ENCODE peak calls at places on chromosomes 2 and 18, in seven cellular contexts. One of them, this sample, is unnamed. For H3K4me1, the result is how much of the 10 kb centered on the place peaks cover.

GRCh38 chr2:109615637-109616144 is 1.5 kb downstream of the SOWAHC start:
- DNase-seq in pancreas: no peak
- DNase-seq in A549: no peak
- DNase-seq in thyroid gland: peak
- DNase-seq in right atrium auricular region: no peak
- DNase-seq in PC-3: peak
- DNase-seq in mesendoderm: peak
- DNase-seq in this sample: no peak

GRCh38 chr2:152555048-152555447 is 162.2 kb downstream of the PRPF40A start:
- DNase-seq in thyroid gland: no peak
- DNase-seq in PC-3: no peak
- DNase-seq in mesendoderm: peak
- DNase-seq in pancreas: no peak
- DNase-seq in right atrium auricular region: no peak
- DNase-seq in A549: no peak
- DNase-seq in this sample: no peak

GRCh38 chr2:82128051-82128450 is 1823.5 kb upstream of the LRRTM1 start:
- DNase-seq in right atrium auricular region: no peak
- DNase-seq in pancreas: no peak
- DNase-seq in thyroid gland: no peak
- DNase-seq in A549: no peak
- DNase-seq in mesendoderm: no peak
- DNase-seq in PC-3: no peak
- DNase-seq in this sample: no peak

GRCh38 chr2:158775273-158776027 is 19.7 kb upstream of the DAPL1 start:
- DNase-seq in pancreas: no peak
- DNase-seq in right atrium auricular region: no peak
- DNase-seq in A549: no peak
- DNase-seq in thyroid gland: no peak
- DNase-seq in mesendoderm: no peak
- DNase-seq in PC-3: no peak
- DNase-seq in this sample: no peak

GRCh38 chr2:167127135-167127534 is 238.9 kb downstream of the XIRP2 start:
- DNase-seq in PC-3: peak
- DNase-seq in thyroid gland: no peak
- DNase-seq in A549: no peak
- DNase-seq in pancreas: no peak
- DNase-seq in mesendoderm: peak
- DNase-seq in right atrium auricular region: no peak
- DNase-seq in this sample: no peak

GRCh38 chr2:235270951-235271350 is 222.9 kb upstream of the AGAP1 start:
- DNase-seq in thyroid gland: no peak
- DNase-seq in pancreas: no peak
- DNase-seq in right atrium auricular region: no peak
- DNase-seq in PC-3: no peak
- DNase-seq in A549: no peak
- DNase-seq in mesendoderm: no peak
- DNase-seq in this sample: no peak

GRCh38 chr2:189466046-189466445 is 24.8 kb downstream of the WDR75 start:
- DNase-seq in A549: no peak
- DNase-seq in pancreas: no peak
- DNase-seq in right atrium auricular region: no peak
- DNase-seq in mesendoderm: no peak
- DNase-seq in thyroid gland: no peak
- DNase-seq in PC-3: no peak
- DNase-seq in this sample: no peak

GRCh38 chr18:32542221-32542798 is 71.6 kb upstream of the GAREM1 start:
- DNase-seq in mesendoderm: peak
- DNase-seq in PC-3: no peak
- DNase-seq in right atrium auricular region: no peak
- DNase-seq in pancreas: no peak
- DNase-seq in thyroid gland: no peak
- DNase-seq in A549: no peak
- DNase-seq in this sample: no peak

GRCh38 chr2:230668939-230669303 is 43.7 kb upstream of the CAB39 start:
- DNase-seq in PC-3: no peak
- DNase-seq in pancreas: no peak
- DNase-seq in thyroid gland: no peak
- DNase-seq in right atrium auricular region: no peak
- DNase-seq in A549: no peak
- DNase-seq in mesendoderm: no peak
- DNase-seq in this sample: no peak

GRCh38 chr2:30512243-30512866 is 65.3 kb downstream of the LCLAT1 start:
- DNase-seq in A549: no peak
- DNase-seq in pancreas: no peak
- DNase-seq in PC-3: peak
- DNase-seq in right atrium auricular region: no peak
- DNase-seq in thyroid gland: no peak
- DNase-seq in mesendoderm: peak
- DNase-seq in this sample: no peak

GRCh38 chr2:19614066-19614465 is 255.6 kb upstream of the OSR1 start:
- DNase-seq in PC-3: peak
- DNase-seq in mesendoderm: no peak
- DNase-seq in pancreas: no peak
- DNase-seq in thyroid gland: no peak
- DNase-seq in A549: no peak
- DNase-seq in right atrium auricular region: no peak
- DNase-seq in this sample: no peak

GRCh38 chr18:23176701-23177432 is 41.6 kb downstream of the CABLES1 start:
- DNase-seq in right atrium auricular region: no peak
- DNase-seq in A549: no peak
- DNase-seq in pancreas: no peak
- DNase-seq in mesendoderm: no peak
- DNase-seq in thyroid gland: no peak
- DNase-seq in PC-3: no peak
- DNase-seq in this sample: no peak
- H3K4me1 ChIP-seq in right atrium auricular region: under half
- H3K4me1 ChIP-seq in A549: under half
- H3K4me1 ChIP-seq in pancreas: under half
- H3K4me1 ChIP-seq in mesendoderm: under half
- H3K4me1 ChIP-seq in thyroid gland: under half
- H3K4me1 ChIP-seq in PC-3: under half
- H3K4me1 ChIP-seq in this sample: under half

DNA sequence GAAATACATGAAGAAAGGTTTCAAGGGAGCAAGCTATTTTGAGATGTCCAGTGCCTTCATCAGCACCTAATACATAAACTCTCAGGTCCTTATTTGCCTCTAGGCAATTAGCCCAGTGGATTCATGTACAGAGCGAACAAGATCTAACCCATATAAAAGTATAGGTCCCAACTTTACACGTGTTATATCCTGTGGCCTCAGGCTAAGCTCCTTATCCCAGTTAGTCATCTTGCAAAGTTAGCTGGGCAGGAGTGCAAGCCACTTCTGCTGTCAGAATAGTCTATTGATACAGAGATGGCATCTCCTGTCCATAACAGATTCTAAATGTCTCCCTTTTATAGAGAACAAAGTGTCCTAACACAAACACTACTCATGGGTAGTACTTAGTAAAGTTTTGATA is 203.9 kb upstream of the PIK3C3 start:
- DNase-seq in mesendoderm: no peak
- DNase-seq in PC-3: peak
- DNase-seq in pancreas: no peak
- DNase-seq in thyroid gland: no peak
- DNase-seq in A549: no peak
- DNase-seq in right atrium auricular region: no peak
- DNase-seq in this sample: no peak
- H3K27ac ChIP-seq in mesendoderm: no peak
- H3K27ac ChIP-seq in PC-3: no peak
- H3K27ac ChIP-seq in pancreas: no peak
- H3K27ac ChIP-seq in thyroid gland: no peak
- H3K27ac ChIP-seq in A549: no peak
- H3K27ac ChIP-seq in right atrium auricular region: no peak
- H3K27ac ChIP-seq in this sample: no peak

GRCh38 chr18:9140381-9140780 is 3.8 kb downstream of the ANKRD12 start:
- DNase-seq in mesendoderm: no peak
- DNase-seq in pancreas: no peak
- DNase-seq in A549: no peak
- DNase-seq in thyroid gland: no peak
- DNase-seq in right atrium auricular region: no peak
- DNase-seq in PC-3: no peak
- DNase-seq in this sample: no peak

GRCh38 chr18:9136315-9137141 is at the start of gene ANKRD12:
- DNase-seq in A549: peak
- DNase-seq in pancreas: peak
- DNase-seq in mesendoderm: peak
- DNase-seq in PC-3: peak
- DNase-seq in right atrium auricular region: peak
- DNase-seq in thyroid gland: peak
- DNase-seq in this sample: peak

GRCh38 chr18:9139400-9140039 is 2.9 kb downstream of the ANKRD12 start:
- DNase-seq in mesendoderm: no peak
- DNase-seq in A549: no peak
- DNase-seq in pancreas: no peak
- DNase-seq in thyroid gland: no peak
- DNase-seq in right atrium auricular region: no peak
- DNase-seq in PC-3: no peak
- DNase-seq in this sample: no peak

GRCh38 chr18:9137168-9138066 is 836 bp downstream of the ANKRD12 start:
- DNase-seq in A549: peak
- DNase-seq in PC-3: peak
- DNase-seq in right atrium auricular region: no peak
- DNase-seq in thyroid gland: peak
- DNase-seq in pancreas: peak
- DNase-seq in mesendoderm: peak
- DNase-seq in this sample: peak

DNA sequence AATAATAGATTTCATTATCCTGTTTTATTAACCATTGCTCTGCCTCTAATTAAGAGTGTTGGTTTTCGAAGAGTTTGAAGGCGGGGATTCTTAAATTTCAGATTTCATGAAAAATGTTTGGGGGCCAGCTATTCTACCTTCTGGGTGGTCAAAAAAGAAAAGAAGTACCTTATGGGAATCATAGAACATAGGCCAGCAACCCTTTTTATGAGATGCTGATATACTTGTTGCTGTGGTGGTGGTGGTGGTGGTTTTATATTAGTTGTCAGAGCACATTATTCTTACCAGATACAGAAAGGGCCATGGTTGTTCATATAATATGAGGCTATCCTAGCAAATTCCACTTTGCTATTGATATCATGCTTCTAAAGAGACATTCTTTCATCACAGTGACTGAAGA is 4.4 kb downstream of the ANKRD12 start:
- DNase-seq in thyroid gland: no peak
- DNase-seq in mesendoderm: no peak
- DNase-seq in PC-3: no peak
- DNase-seq in right atrium auricular region: no peak
- DNase-seq in A549: no peak
- DNase-seq in pancreas: no peak
- DNase-seq in this sample: no peak
- H3K4me1 ChIP-seq in thyroid gland: half or more
- H3K4me1 ChIP-seq in mesendoderm: under half
- H3K4me1 ChIP-seq in PC-3: under half
- H3K4me1 ChIP-seq in right atrium auricular region: half or more
- H3K4me1 ChIP-seq in A549: half or more
- H3K4me1 ChIP-seq in pancreas: under half
- H3K4me1 ChIP-seq in this sample: under half

GRCh38 chr2:223494496-223494895 is 107.7 kb downstream of the SCG2 start:
- DNase-seq in pancreas: no peak
- DNase-seq in PC-3: no peak
- DNase-seq in mesendoderm: no peak
- DNase-seq in thyroid gland: no peak
- DNase-seq in A549: no peak
- DNase-seq in right atrium auricular region: no peak
- DNase-seq in this sample: no peak

GRCh38 chr2:223487447-223487846 is 114.7 kb downstream of the SCG2 start:
- DNase-seq in PC-3: no peak
- DNase-seq in A549: no peak
- DNase-seq in pancreas: no peak
- DNase-seq in mesendoderm: no peak
- DNase-seq in thyroid gland: no peak
- DNase-seq in right atrium auricular region: no peak
- DNase-seq in this sample: no peak

GRCh38 chr2:223486741-223487140 is 115.4 kb downstream of the SCG2 start:
- DNase-seq in pancreas: no peak
- DNase-seq in mesendoderm: no peak
- DNase-seq in PC-3: no peak
- DNase-seq in thyroid gland: no peak
- DNase-seq in right atrium auricular region: no peak
- DNase-seq in A549: no peak
- DNase-seq in this sample: no peak

GRCh38 chr2:223488814-223489213 is 113.3 kb downstream of the SCG2 start:
- DNase-seq in thyroid gland: no peak
- DNase-seq in right atrium auricular region: no peak
- DNase-seq in mesendoderm: peak
- DNase-seq in PC-3: no peak
- DNase-seq in A549: no peak
- DNase-seq in pancreas: no peak
- DNase-seq in this sample: no peak
- H3K27ac ChIP-seq in thyroid gland: no peak
- H3K27ac ChIP-seq in right atrium auricular region: no peak
- H3K27ac ChIP-seq in mesendoderm: no peak
- H3K27ac ChIP-seq in PC-3: no peak
- H3K27ac ChIP-seq in A549: no peak
- H3K27ac ChIP-seq in pancreas: no peak
- H3K27ac ChIP-seq in this sample: no peak

GRCh38 chr2:217827430-217828201 is 175.2 kb downstream of the TNS1 start:
- DNase-seq in PC-3: no peak
- DNase-seq in right atrium auricular region: no peak
- DNase-seq in pancreas: no peak
- DNase-seq in thyroid gland: peak
- DNase-seq in A549: no peak
- DNase-seq in mesendoderm: no peak
- DNase-seq in this sample: peak
- H3K4me1 ChIP-seq in PC-3: under half
- H3K4me1 ChIP-seq in right atrium auricular region: half or more
- H3K4me1 ChIP-seq in pancreas: under half
- H3K4me1 ChIP-seq in thyroid gland: under half
- H3K4me1 ChIP-seq in A549: under half
- H3K4me1 ChIP-seq in mesendoderm: under half
- H3K4me1 ChIP-seq in this sample: under half

DNA sequence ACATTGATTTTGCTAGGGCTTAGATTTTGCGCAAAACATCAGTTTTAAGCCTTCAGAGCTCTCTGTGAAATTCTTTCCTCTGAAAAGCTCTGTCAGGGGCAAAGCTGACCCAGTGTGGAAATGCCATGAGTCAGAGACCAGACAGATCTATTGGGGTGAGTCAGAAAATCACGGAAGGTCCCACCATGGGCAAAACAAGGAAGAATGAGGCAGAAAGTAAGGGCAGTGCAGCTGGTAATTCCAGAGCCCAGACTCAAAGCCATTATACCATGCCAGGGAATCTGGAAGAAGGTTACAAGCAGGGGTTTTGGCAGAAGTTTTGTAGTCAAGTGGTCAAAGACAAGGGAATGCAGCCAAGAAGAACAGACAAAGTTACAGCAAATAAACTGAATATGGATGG is 256.6 kb upstream of the CTAGE1 start:
- DNase-seq in A549: peak
- DNase-seq in pancreas: no peak
- DNase-seq in mesendoderm: peak
- DNase-seq in thyroid gland: no peak
- DNase-seq in PC-3: peak
- DNase-seq in right atrium auricular region: no peak
- DNase-seq in this sample: no peak
- H3K27ac ChIP-seq in A549: peak
- H3K27ac ChIP-seq in pancreas: no peak
- H3K27ac ChIP-seq in mesendoderm: no peak
- H3K27ac ChIP-seq in thyroid gland: no peak
- H3K27ac ChIP-seq in PC-3: peak
- H3K27ac ChIP-seq in right atrium auricular region: no peak
- H3K27ac ChIP-seq in this sample: no peak

This sample was measured in lung.